ENCODE peak calls at places on chromosomes 7 and 10, in six cellular contexts. S, C, M, F, X and Z are unnamed samples.

GRCh38 chr10:5319863-5320262 is 44.9 kb upstream of the UCN3 start:
- DNase-seq in S (no peak), C (no peak), M (no peak), F (no peak), X (no peak), Z (no peak)

GRCh38 chr7:106563466-106564150 is 97.3 kb downstream of the CCDC71L start:
- DNase-seq in S (no peak), C (no peak), M (no peak), F (peak; percentile 13), X (no peak), Z (no peak)

GRCh38 chr7:119900996-119901395 is 372.0 kb upstream of the KCND2 start:
- DNase-seq in S (no peak), C (no peak), M (no peak), F (no peak), X (no peak), Z (peak; percentile 3)

GRCh38 chr7:53002389-53002788 is 33.0 kb upstream of the POM121L12 start:
- DNase-seq in S (no peak), C (no peak), M (no peak), F (no peak), X (no peak), Z (no peak)

GRCh38 chr7:131109011-131109756 is 218.5 kb upstream of the MKLN1 start:
- DNase-seq in S (no peak), C (no peak), M (no peak), F (peak; percentile 11), X (no peak), Z (no peak)

GRCh38 chr7:99407849-99408346 is 499 bp downstream of the PDAP1 start:
- DNase-seq in S (peak; percentile 40), C (peak; percentile 71), M (peak; percentile 49), F (peak; percentile 64), X (no peak), Z (peak; percentile 69)

GRCh38 chr10:133258818-133259602 is 17.7 kb downstream of the ADAM8 start:
- DNase-seq in S (peak; percentile 77), C (peak; percentile 87), M (no peak), F (peak; percentile 99), X (peak; percentile 92), Z (peak; percentile 97)

GRCh38 chr10:101062231-101063161 is 707 bp downstream of the KAZALD1 start:
- DNase-seq in S (peak; percentile 76), C (no peak), M (no peak), F (no peak), X (peak; percentile 87), Z (no peak)

GRCh38 chr7:133369130-133369529 is 116.3 kb downstream of the EXOC4 start:
- DNase-seq in S (no peak), C (no peak), M (no peak), F (no peak), X (no peak), Z (peak; percentile 1)

GRCh38 chr7:36114355-36114754 is 38.7 kb upstream of the EEPD1 start:
- DNase-seq in S (no peak), C (no peak), M (no peak), F (no peak), X (no peak), Z (no peak)

GRCh38 chr7:94396606-94397005 is 1.9 kb downstream of the COL1A2 start:
- DNase-seq in S (no peak), C (no peak), M (no peak), F (no peak), X (no peak), Z (no peak)

GRCh38 chr10:93334901-93335312 is 147.2 kb downstream of the MYOF start:
- DNase-seq in S (no peak), C (no peak), M (no peak), F (peak; percentile 94), X (no peak), Z (no peak)

GRCh38 chr7:2120251-2120660 is 112.5 kb downstream of the MAD1L1 start:
- DNase-seq in S (peak; percentile 39), C (no peak), M (no peak), F (no peak), X (no peak), Z (no peak)

GRCh38 chr7:66283003-66283920 is 78.1 kb downstream of the TPST1 start:
- DNase-seq in S (no peak), C (no peak), M (no peak), F (peak; percentile 80), X (no peak), Z (peak; percentile 60)

DNA sequence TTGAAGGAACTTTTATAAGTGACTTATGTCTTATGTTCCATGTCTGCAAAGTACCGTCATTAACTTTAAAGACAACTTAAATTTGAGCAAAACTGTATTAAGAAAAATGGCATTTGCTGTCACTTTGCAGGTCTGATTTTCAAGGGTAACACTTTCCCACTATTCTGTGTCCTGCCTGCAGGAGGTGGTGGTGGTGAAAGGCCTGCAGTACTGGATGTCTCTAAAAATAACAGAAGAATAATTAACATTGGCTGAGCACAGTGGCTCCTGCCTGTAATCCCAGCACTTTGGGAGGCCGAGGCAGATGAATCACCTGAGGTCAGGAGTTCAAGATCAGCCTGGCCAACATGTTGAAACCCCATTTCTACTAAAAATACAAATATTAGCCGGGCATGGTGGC is 13.2 kb upstream of the PTER start:
- DNase-seq in S (no peak), C (no peak), M (no peak), F (no peak), X (no peak), Z (no peak)
- TF ChIP-seq CTCF in S (no peak), C (no peak), M (no peak), F (no peak), X (no peak), Z (no peak)

DNA sequence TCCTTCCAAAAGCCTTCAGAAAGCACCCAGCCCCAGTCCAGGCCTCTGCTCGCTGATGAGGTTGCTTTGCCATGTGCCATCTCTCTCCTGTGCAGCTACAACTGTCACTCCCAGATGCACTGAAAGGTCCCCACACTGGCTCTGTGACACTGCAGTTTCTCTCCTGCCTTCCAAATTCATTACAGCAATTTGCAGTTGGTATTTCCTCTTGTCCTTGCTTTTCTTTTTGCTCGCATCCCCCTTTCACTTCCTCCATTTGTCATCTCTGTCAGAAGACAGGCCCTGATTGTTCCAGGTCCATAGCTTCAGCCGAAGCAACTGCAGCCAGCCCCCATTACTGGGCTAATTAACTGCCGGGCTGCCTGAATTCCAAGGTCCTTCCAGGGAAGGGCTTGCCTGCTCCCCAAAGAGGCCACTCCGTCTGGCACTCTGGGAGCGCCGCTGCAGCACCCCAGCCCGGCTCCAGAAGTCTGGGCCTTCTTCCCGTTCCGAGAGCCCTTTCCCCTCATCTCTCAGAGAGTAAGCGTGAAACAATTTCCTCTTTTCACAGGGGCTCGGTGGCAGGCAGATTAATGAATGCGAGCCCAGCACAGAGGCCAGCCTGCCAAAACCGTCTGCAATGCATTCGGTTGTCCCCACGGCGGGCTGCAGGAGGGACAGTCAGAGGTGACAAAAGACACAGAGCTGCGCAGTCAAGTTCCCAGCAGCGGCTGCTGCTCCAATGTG is 279.5 kb upstream of the HABP2 start:
- DNase-seq in S (no peak), C (peak; percentile 42), M (no peak), F (no peak), X (peak; percentile 70), Z (no peak)
- H3K27ac ChIP-seq in S (peak overlapping the region; percentile 13), C (peak overlapping the region; percentile 82), M (no peak overlapping the region), F (no peak overlapping the region), X (peak overlapping the region; percentile 75), Z (no peak overlapping the region)

GRCh38 chr7:155459133-155459866 is 1.4 kb downstream of the EN2 start:
- DNase-seq in S (no peak), C (no peak), M (no peak), F (no peak), X (no peak), Z (no peak)
- H3K27me3 ChIP-seq in S (peaks cover 96% of the 10 kb centered on the region), C (peaks cover 96% of the 10 kb centered on the region), M (peaks cover 84% of the 10 kb centered on the region), F (peaks cover 95% of the 10 kb centered on the region), X (peaks cover 93% of the 10 kb centered on the region), Z (peaks cover 92% of the 10 kb centered on the region)

GRCh38 chr10:15263657-15264323 is 95.3 kb upstream of the NMT2 start:
- DNase-seq in S (no peak), C (no peak), M (no peak), F (no peak), X (no peak), Z (no peak)

GRCh38 chr10:15266117-15266516 is 97.6 kb upstream of the NMT2 start:
- DNase-seq in S (no peak), C (no peak), M (no peak), F (no peak), X (no peak), Z (no peak)

GRCh38 chr10:15265076-15265475 is 96.6 kb upstream of the NMT2 start:
- DNase-seq in S (no peak), C (no peak), M (no peak), F (no peak), X (no peak), Z (no peak)

GRCh38 chr10:15265558-15265957 is 97.1 kb upstream of the NMT2 start:
- DNase-seq in S (no peak), C (no peak), M (no peak), F (no peak), X (no peak), Z (no peak)

GRCh38 chr10:15267496-15267895 is 99.0 kb upstream of the NMT2 start:
- DNase-seq in S (no peak), C (no peak), M (peak; percentile 13), F (no peak), X (no peak), Z (no peak)
- TF ChIP-seq CTCF in S (no peak), C (no peak), M (peak; percentile 11), F (no peak), X (no peak), Z (peak; percentile 33)

GRCh38 chr10:86905429-86905828 is 52.0 kb downstream of the MMRN2 start:
- DNase-seq in S (no peak), C (no peak), M (no peak), F (no peak), X (no peak), Z (no peak)
- H3K27ac ChIP-seq in S (no peak overlapping the region), C (peak overlapping the region; percentile 52), M (no peak overlapping the region), F (no peak overlapping the region), X (no peak overlapping the region), Z (no peak overlapping the region)

GRCh38 chr7:29811597-29811996 is 5.3 kb downstream of the WIPF3 start:
- DNase-seq in S (no peak), C (no peak), M (no peak), F (no peak), X (no peak), Z (no peak)
- H3K27me3 ChIP-seq in S (peaks cover 18% of the 10 kb centered on the region), C (no peaks in the 10 kb centered on the region), M (peaks cover 20% of the 10 kb centered on the region), F (peaks cover 28% of the 10 kb centered on the region), X (peaks cover 58% of the 10 kb centered on the region), Z (peaks cover 41% of the 10 kb centered on the region)

GRCh38 chr10:91724933-91725332 is 73.3 kb upstream of the TNKS2 start:
- DNase-seq in S (no peak), C (no peak), M (no peak), F (no peak), X (no peak), Z (no peak)

GRCh38 chr10:91726355-91726754 is 71.9 kb upstream of the TNKS2 start:
- DNase-seq in S (no peak), C (no peak), M (no peak), F (no peak), X (no peak), Z (no peak)
- TF ChIP-seq CTCF in S (no peak), C (no peak), M (no peak), F (no peak), X (no peak), Z (no peak)

DNA sequence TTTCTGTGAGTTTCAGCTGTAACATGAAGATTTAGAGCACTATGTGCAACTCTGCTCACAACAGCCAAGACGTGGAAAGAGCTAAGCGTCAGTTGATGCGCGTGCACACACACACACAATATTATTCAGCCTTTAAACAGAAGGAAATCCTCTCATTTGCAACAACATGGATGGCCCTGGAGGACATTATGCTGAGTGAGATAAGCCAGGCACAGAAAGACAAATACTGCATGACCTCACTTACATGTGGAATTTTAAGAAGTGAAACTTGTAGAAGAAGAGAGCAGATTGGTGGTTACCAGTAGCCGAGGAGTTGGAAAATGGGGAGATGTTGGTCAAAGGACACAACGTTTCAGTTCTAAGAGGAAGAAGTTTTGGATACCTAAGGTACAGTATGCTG is 82.9 kb upstream of the FRMD4A start:
- DNase-seq in S (no peak), C (no peak), M (no peak), F (no peak), X (no peak), Z (no peak)
- H3K27ac ChIP-seq in S (no peak overlapping the region), C (no peak overlapping the region), M (no peak overlapping the region), F (no peak overlapping the region), X (no peak overlapping the region), Z (peak overlapping the region; percentile 3)